ENCODE peak calls at places on chromosomes 13 and 19, in nine cellular contexts. Y is omental fat pad, U is HepG2, G is GM12878, O is pancreas, E is activated B cell treated with CpG ODN at 0.5 μM for 24 hours, C is heart right ventricle, P is Panc1, I is HCT116. B is an unnamed sample.

GRCh38 chr13:94703271-94703670 is 9.1 kb downstream of the SOX21 start:
- ATAC-seq in C (no peak), G (no peak), P (peak), Y (no peak), U (no peak), E (no peak), O (no peak), I (no peak), B (no peak)

GRCh38 chr13:86689901-86690300 is 890.7 kb upstream of the SLITRK6 start:
- ATAC-seq in P (no peak), E (no peak), C (no peak), O (no peak), U (no peak), I (no peak), G (no peak), Y (no peak), B (no peak)

GRCh38 chr13:88456155-88456554 is 785.0 kb downstream of the SLITRK5 start:
- ATAC-seq in G (peak), U (no peak), I (no peak), P (no peak), O (no peak), C (no peak), Y (no peak), E (peak), B (no peak)

GRCh38 chr19:6611441-6611852 is 20.5 kb upstream of the CD70 start:
- ATAC-seq in O (no peak), I (no peak), C (no peak), Y (peak), E (no peak), G (no peak), P (peak), U (no peak), B (peak)

GRCh38 chr13:92761710-92762109 is 464.9 kb upstream of the GPC6 start:
- ATAC-seq in E (no peak), U (no peak), P (no peak), Y (no peak), O (no peak), G (no peak), I (no peak), C (no peak), B (no peak)

GRCh38 chr19:4449022-4449825 is 8.4 kb downstream of the UBXN6 start:
- ATAC-seq in O (peak), P (no peak), U (peak), Y (no peak), I (peak), E (no peak), C (peak), G (no peak), B (peak)

GRCh38 chr13:107373551-107373950 is 805.6 kb upstream of the ARGLU1 start:
- ATAC-seq in O (peak), U (peak), P (no peak), I (no peak), E (no peak), G (no peak), C (no peak), Y (peak), B (no peak)

GRCh38 chr13:44116562-44117315 is 237.0 kb downstream of the LACC1 start:
- ATAC-seq in O (peak), C (peak), P (no peak), I (no peak), G (no peak), U (peak), E (no peak), Y (no peak), B (peak)

GRCh38 chr13:28373803-28374202 is 121.1 kb downstream of the FLT1 start:
- ATAC-seq in G (no peak), U (no peak), C (no peak), E (no peak), O (no peak), Y (no peak), I (no peak), P (no peak), B (no peak)

GRCh38 chr19:42276821-42277220 is 7.8 kb downstream of the CIC start:
- ATAC-seq in U (no peak), O (no peak), Y (no peak), P (no peak), I (no peak), C (no peak), E (no peak), G (peak), B (no peak)

GRCh38 chr19:17950310-17951150 is 16.4 kb upstream of the KCNN1 start:
- ATAC-seq in G (peak), Y (no peak), E (peak), C (no peak), U (no peak), P (no peak), I (peak), O (no peak), B (no peak)

GRCh38 chr13:73984201-73984600 is 150.0 kb downstream of the KLF12 start:
- ATAC-seq in O (no peak), Y (no peak), P (no peak), G (no peak), C (peak), E (no peak), U (no peak), I (no peak), B (no peak)

GRCh38 chr13:32454886-32455593 is 27.1 kb upstream of the N4BP2L1 start:
- ATAC-seq in Y (peak), U (peak), P (no peak), E (no peak), C (peak), G (no peak), O (no peak), I (no peak), B (no peak)

GRCh38 chr19:39497850-39498261 is 891 bp upstream of the DLL3 start:
- ATAC-seq in E (peak), Y (peak), G (peak), P (peak), I (no peak), U (peak), O (peak), C (peak), B (no peak)

GRCh38 chr13:21986602-21987001 is 315.7 kb downstream of the FGF9 start:
- ATAC-seq in E (no peak), I (no peak), P (no peak), O (peak), C (peak), G (no peak), U (no peak), Y (no peak), B (peak)

GRCh38 chr13:40477623-40478608 is 188.5 kb downstream of the FOXO1 start:
- ATAC-seq in Y (no peak), C (peak), O (peak), I (no peak), P (no peak), E (no peak), U (peak), G (no peak), B (peak)

GRCh38 chr19:6531163-6531955 is 533 bp downstream of the TNFSF9 start:
- ATAC-seq in P (peak), O (no peak), C (no peak), I (peak), G (no peak), E (no peak), Y (no peak), U (peak), B (no peak)

GRCh38 chr19:46373573-46374359 is 26.9 kb downstream of the PPP5C start:
- ATAC-seq in C (peak), I (peak), E (no peak), Y (peak), U (peak), O (peak), P (peak), G (no peak), B (peak)

GRCh38 chr13:33740134-33740538 is 77.8 kb upstream of the RFC3 start:
- ATAC-seq in Y (no peak), I (no peak), P (no peak), C (peak), U (no peak), G (no peak), E (no peak), O (no peak), B (no peak)

GRCh38 chr13:48860369-48860768 is 115.3 kb upstream of the FNDC3A start:
- ATAC-seq in U (no peak), Y (no peak), E (no peak), I (no peak), P (no peak), C (no peak), O (no peak), G (no peak), B (no peak)

GRCh38 chr19:40560092-40560507 is 16.6 kb upstream of the SHKBP1 start:
- ATAC-seq in Y (no peak), U (peak), O (no peak), E (no peak), P (no peak), C (no peak), G (no peak), I (no peak), B (no peak)

GRCh38 chr19:37778613-37779138 is 710 bp downstream of the ZNF573 start:
- ATAC-seq in C (peak), Y (no peak), U (peak), E (no peak), O (peak), P (peak), G (no peak), I (no peak), B (no peak)

GRCh38 chr13:37485766-37486165 is 112.8 kb downstream of the POSTN start:
- ATAC-seq in P (no peak), G (no peak), C (peak), I (no peak), Y (no peak), U (no peak), O (no peak), E (no peak), B (no peak)

GRCh38 chr19:33376423-33376822 is 2.9 kb downstream of the CEBPG start:
- ATAC-seq in P (no peak), I (peak), E (no peak), G (no peak), O (no peak), Y (no peak), C (peak), U (no peak), B (no peak)

GRCh38 chr13:26590379-26590778 is 32.9 kb downstream of the WASF3 start:
- ATAC-seq in U (peak), P (no peak), I (no peak), O (no peak), Y (no peak), E (no peak), C (no peak), G (no peak), B (no peak)

GRCh38 chr13:23588576-23589141 is 18.4 kb downstream of the TNFRSF19 start:
- ATAC-seq in P (no peak), Y (no peak), E (no peak), O (peak), C (peak), G (no peak), I (no peak), U (no peak), B (no peak)

DNA sequence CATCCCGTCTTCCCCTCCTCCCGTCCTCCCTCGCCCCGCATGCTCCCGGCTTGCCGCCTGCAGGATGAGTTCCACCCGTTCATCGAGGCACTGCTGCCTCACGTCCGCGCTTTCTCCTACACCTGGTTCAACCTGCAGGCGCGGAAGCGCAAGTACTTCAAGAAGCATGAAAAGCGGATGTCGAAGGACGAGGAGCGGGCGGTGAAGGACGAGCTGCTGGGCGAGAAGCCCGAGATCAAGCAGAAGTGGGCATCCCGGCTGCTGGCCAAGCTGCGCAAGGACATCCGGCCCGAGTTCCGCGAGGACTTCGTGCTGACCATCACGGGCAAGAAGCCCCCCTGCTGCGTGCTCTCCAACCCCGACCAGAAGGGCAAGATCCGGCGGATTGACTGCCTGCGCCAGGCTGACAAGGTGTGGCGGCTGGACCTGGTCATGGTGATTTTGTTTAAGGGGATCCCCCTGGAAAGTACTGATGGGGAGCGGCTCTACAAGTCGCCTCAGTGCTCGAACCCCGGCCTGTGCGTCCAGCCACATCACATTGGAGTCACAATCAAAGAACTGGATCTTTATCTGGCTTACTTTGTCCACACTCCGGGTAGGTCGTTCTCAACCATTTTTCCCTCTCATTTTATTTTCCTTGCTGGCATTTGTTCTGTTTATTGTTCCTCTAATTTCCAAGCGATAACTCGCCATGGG is 29.8 kb downstream of the NFIX start:
- ATAC-seq in Y (no peak), G (no peak), P (peak), C (no peak), U (no peak), I (no peak), E (no peak), O (no peak), B (no peak)
- TF ChIP-seq CTCF in Y (no peak), G (no peak), P (no peak), C (no peak), U (no peak), I (no peak), E (no peak), O (no peak), B (peak)

GRCh38 chr19:1284979-1285736 is 515 bp upstream of the EFNA2 start:
- ATAC-seq in U (peak), O (no peak), Y (no peak), C (no peak), G (no peak), P (no peak), I (peak), E (no peak), B (no peak)

GRCh38 chr19:1284293-1284978 is 1.2 kb upstream of the EFNA2 start:
- ATAC-seq in C (no peak), O (peak), I (no peak), G (no peak), E (no peak), U (peak), P (peak), Y (no peak), B (no peak)

GRCh38 chr19:1286859-1287621 is 1.4 kb downstream of the EFNA2 start:
- ATAC-seq in E (no peak), I (no peak), P (no peak), C (no peak), Y (no peak), O (no peak), U (no peak), G (no peak), B (no peak)

GRCh38 chr19:1286451-1286858 is 782 bp downstream of the EFNA2 start:
- ATAC-seq in Y (no peak), G (no peak), E (no peak), C (no peak), U (no peak), I (no peak), P (no peak), O (no peak), B (no peak)

GRCh38 chr19:1285737-1286360 is at the start of gene EFNA2:
- ATAC-seq in P (no peak), C (no peak), U (no peak), G (no peak), Y (no peak), O (peak), I (peak), E (no peak), B (peak)
- TF ChIP-seq CTCF in P (peak), C (no peak), U (no peak), G (no peak), Y (no peak), O (no peak), I (no peak), E (no peak), B (no peak)

DNA sequence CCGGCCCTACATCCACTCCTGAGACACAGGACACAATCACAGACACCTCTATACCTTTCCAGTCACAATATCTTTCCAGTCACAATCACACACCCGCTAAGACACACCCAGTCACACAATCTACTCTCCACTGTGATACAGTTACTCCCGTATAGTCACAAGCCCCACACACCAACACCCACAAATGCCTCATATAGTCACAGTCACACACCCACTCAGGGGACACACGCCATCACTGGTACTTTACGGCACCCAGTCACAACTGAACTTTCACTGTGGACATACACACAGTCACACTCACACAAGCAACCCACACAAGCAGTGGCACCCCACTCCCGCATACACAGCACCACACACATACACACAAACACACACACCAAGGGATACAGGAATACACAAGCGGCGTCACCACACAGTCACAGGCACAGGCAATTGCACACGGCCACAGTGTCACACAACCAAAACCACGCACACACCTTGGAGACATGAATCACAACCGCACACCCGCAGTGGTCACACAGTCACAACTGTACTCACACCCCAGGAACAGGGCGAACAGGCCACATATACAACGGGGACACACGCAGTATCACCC is 575 bp downstream of the ZNF565 start:
- ATAC-seq in C (no peak), G (no peak), Y (peak), I (peak), E (no peak), O (peak), U (no peak), P (peak), B (no peak)
- TF ChIP-seq CTCF in C (no peak), G (no peak), Y (no peak), I (no peak), E (no peak), O (no peak), U (no peak), P (no peak), B (no peak)

GRCh38 chr19:35194022-35194984 is 34.2 kb downstream of the FAM187B start:
- ATAC-seq in C (no peak), I (no peak), Y (peak), E (no peak), P (no peak), G (peak), O (no peak), U (no peak), B (no peak)
- TF ChIP-seq CTCF in C (no peak), I (no peak), Y (no peak), E (no peak), P (peak), G (peak), O (no peak), U (no peak), B (no peak)

DNA sequence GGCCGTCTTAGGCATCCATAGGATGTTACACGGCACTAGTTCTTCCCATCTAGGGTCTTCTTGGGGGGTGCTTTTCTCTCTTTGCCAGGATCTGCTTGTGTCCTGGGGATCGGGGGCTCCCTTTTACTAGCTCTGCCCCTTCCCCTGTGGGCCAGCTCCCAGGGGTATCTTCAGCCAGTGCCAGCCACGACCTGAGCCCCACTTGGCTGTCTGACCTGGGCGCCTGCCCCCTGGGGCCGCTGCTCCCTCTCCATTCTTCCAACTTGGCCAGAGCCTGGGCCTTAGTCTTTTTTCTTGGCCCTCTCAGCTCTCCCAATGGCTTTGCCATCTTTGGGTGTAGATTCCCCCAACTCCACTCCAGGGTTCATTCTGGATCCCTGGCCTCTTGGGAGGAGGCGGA is 3.1 kb downstream of the PRKACA start:
- ATAC-seq in C (no peak), G (no peak), U (no peak), I (no peak), Y (no peak), P (no peak), O (no peak), E (no peak), B (no peak)
- TF ChIP-seq CTCF in C (no peak), G (no peak), U (no peak), I (no peak), Y (no peak), P (no peak), O (no peak), E (no peak), B (no peak)

GRCh38 chr13:76790519-76791289 is 95.5 kb downstream of the KCTD12 start:
- ATAC-seq in O (no peak), E (no peak), G (no peak), U (no peak), I (no peak), P (no peak), Y (no peak), C (peak), B (no peak)

GRCh38 chr13:76798037-76798436 is 88.2 kb downstream of the KCTD12 start:
- ATAC-seq in O (no peak), C (no peak), P (no peak), E (no peak), G (peak), U (no peak), Y (no peak), I (no peak), B (no peak)

GRCh38 chr13:76791290-76791664 is 94.9 kb downstream of the KCTD12 start:
- ATAC-seq in I (no peak), U (no peak), G (no peak), E (no peak), Y (no peak), P (no peak), C (peak), O (no peak), B (no peak)

GRCh38 chr13:76795701-76796695 is 90.2 kb downstream of the KCTD12 start:
- ATAC-seq in O (peak), I (no peak), P (no peak), Y (no peak), G (no peak), U (no peak), E (no peak), C (no peak), B (no peak)

DNA sequence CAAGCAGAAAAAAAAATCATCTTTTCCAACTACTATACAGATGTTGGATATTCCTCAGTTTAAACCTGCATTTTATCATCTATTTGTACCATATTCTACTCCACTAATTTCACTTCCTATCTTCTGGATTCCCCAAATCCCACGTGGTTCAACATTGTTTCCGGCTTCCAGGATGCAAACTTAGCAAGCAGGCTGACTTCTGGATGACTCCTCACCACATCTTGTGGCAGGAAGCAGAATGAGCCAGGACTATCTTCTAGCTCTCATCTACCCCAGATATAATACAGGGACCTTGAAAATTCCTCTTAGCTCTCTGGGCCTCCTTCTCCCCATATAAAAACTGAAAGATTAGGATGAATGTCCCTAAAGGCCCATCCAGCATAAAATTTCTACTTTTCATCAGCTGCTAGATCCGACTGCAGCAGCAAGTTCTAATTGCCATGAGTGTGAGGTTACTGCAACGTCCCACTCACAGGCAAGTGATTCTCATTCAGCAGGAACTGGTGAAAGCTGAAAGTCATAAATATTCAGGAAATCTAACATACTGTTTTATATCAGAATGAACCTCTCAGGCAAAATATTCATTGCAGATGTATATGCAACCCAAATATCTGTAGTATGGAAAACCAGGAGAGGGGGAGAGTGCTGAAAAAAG is 93.4 kb downstream of the KCTD12 start:
- ATAC-seq in I (no peak), Y (no peak), U (no peak), O (peak), E (no peak), C (peak), P (no peak), G (no peak), B (peak)
- TF ChIP-seq CTCF in I (no peak), Y (no peak), U (no peak), O (no peak), E (no peak), C (peak), P (no peak), G (no peak), B (no peak)